ENCODE peak calls at places on chromosome 6, in ten cellular contexts. Q is Panc1, R is neural progenitor cell, C is fibroblast of lung, E is psoas muscle, K is A549, B is testis, O is Peyer's patch, M is HCT116, L is esophagus squamous epithelium. A is an unnamed sample.

GRCh38 chr6:15658345-15658744 is 4.5 kb downstream of the DTNBP1 start:
- DNase-seq in R (no peak), K (no peak), L (no peak), O (no peak), Q (no peak), B (no peak), M (no peak), C (no peak), E (no peak), A (no peak)

GRCh38 chr6:161242779-161243693 is 30.8 kb downstream of the AGPAT4 start:
- DNase-seq in M (no peak), K (no peak), R (peak; percentile 64), E (peak; percentile 23), O (no peak), B (no peak), C (peak; percentile 80), L (no peak), Q (no peak), A (no peak)

GRCh38 chr6:80789912-80790635 is 683.6 kb downstream of the BCKDHB start:
- DNase-seq in M (no peak), Q (no peak), C (peak; percentile 39), O (no peak), B (no peak), K (no peak), E (no peak), L (no peak), R (no peak), A (no peak)

GRCh38 chr6:31158863-31159855 is 770 bp downstream of the TCF19 start:
- DNase-seq in R (peak; percentile 46), O (no peak), B (no peak), M (no peak), C (peak; percentile 15), Q (no peak), K (peak; percentile 15), E (no peak), L (no peak), A (peak; percentile 6)

GRCh38 chr6:56370127-56370540 is 122.8 kb upstream of the COL21A1 start:
- DNase-seq in C (peak; percentile 25), Q (peak; percentile 33), E (peak; percentile 39), M (peak; percentile 76), B (peak; percentile 62), K (peak; percentile 23), O (peak; percentile 80), L (no peak), R (peak; percentile 68), A (no peak)

GRCh38 chr6:29568021-29568420 is 8.5 kb upstream of the UBD start:
- DNase-seq in O (no peak), C (peak; percentile 8), Q (no peak), E (no peak), K (no peak), R (no peak), B (no peak), L (no peak), M (no peak), A (no peak)

GRCh38 chr6:4017058-4017457 is 61.9 kb downstream of the FAM217A start:
- DNase-seq in O (no peak), Q (no peak), C (no peak), E (no peak), K (no peak), L (no peak), M (no peak), B (no peak), R (no peak), A (no peak)

GRCh38 chr6:164731539-164731938 is 577.9 kb downstream of the C6orf118 start:
- DNase-seq in Q (no peak), B (no peak), C (no peak), K (no peak), L (no peak), O (no peak), R (no peak), M (no peak), E (no peak), A (no peak)

GRCh38 chr6:30447237-30447636 is 42.1 kb upstream of the HLA-E start:
- DNase-seq in C (no peak), E (no peak), B (no peak), K (peak; percentile 32), L (no peak), M (peak; percentile 36), O (no peak), Q (no peak), R (peak; percentile 76), A (no peak)

GRCh38 chr6:72639920-72640621 is 18.2 kb downstream of the KCNQ5 start:
- DNase-seq in B (no peak), R (no peak), C (no peak), E (no peak), M (no peak), K (no peak), O (no peak), Q (no peak), L (no peak), A (no peak)

GRCh38 chr6:45697605-45698004 is 318.1 kb downstream of the CLIC5 start:
- DNase-seq in B (no peak), L (no peak), O (no peak), K (no peak), C (peak; percentile 93), Q (no peak), M (peak; percentile 35), R (peak; percentile 46), E (no peak), A (no peak)

GRCh38 chr6:47044418-47044817 is 2.3 kb upstream of the ADGRF1 start:
- DNase-seq in C (no peak), R (no peak), M (peak; percentile 65), B (no peak), E (no peak), K (no peak), Q (no peak), L (no peak), O (no peak), A (no peak)

GRCh38 chr6:131894735-131895424 is 56.3 kb downstream of the CCN2 start:
- DNase-seq in B (no peak), M (no peak), R (no peak), K (no peak), E (no peak), L (no peak), O (peak; percentile 72), C (peak; percentile 24), Q (no peak), A (no peak)

GRCh38 chr6:104607501-104607900 is 252.2 kb downstream of the HACE1 start:
- DNase-seq in L (no peak), Q (no peak), M (no peak), O (no peak), R (no peak), E (no peak), K (no peak), B (no peak), C (no peak), A (no peak)

GRCh38 chr6:132300323-132300949 is 100.8 kb downstream of the MOXD1 start:
- DNase-seq in Q (peak; percentile 20), R (peak; percentile 77), C (peak; percentile 77), E (no peak), K (peak; percentile 16), L (no peak), B (peak; percentile 60), O (peak; percentile 63), M (peak; percentile 40), A (no peak)

GRCh38 chr6:155493694-155494143 is 38.1 kb upstream of the NOX3 start:
- DNase-seq in R (no peak), C (peak; percentile 99), K (peak; percentile 79), M (peak; percentile 85), O (peak; percentile 56), E (peak; percentile 37), Q (peak; percentile 89), B (no peak), L (no peak), A (no peak)

GRCh38 chr6:98203170-98203806 is 631.1 kb upstream of the POU3F2 start:
- DNase-seq in O (no peak), L (no peak), B (no peak), Q (no peak), R (peak; percentile 48), E (no peak), M (no peak), K (no peak), C (no peak), A (no peak)

DNA sequence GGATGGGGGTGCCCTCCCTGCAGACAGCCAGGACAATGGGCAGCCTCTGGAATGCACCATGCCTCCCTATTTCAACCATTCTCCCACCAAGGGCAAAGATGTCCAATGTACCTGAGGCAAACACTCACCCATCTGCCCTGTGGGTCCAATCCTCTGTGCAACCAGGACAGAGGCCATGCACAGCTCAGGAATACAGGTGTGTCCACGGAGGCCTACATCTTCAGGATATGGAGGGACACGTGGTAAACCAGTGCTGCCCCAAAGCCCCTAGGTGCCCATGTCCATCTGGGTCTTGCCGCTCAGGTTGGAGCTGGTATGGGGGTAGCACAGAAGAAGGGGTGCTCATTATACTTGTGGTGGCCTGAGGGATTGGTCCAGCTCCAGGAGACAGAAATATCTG is 20.4 kb upstream of the TAF8 start:
- DNase-seq in M (no peak), L (no peak), O (no peak), B (no peak), Q (no peak), C (no peak), R (no peak), E (no peak), K (no peak), A (no peak)
- H3K4me3 ChIP-seq in M (no peak overlapping the region), L (no peak overlapping the region), O (no peak overlapping the region), B (no peak overlapping the region), Q (no peak overlapping the region), C (no peak overlapping the region), R (no peak overlapping the region), E (no peak overlapping the region), K (no peak overlapping the region), A (no peak overlapping the region)

DNA sequence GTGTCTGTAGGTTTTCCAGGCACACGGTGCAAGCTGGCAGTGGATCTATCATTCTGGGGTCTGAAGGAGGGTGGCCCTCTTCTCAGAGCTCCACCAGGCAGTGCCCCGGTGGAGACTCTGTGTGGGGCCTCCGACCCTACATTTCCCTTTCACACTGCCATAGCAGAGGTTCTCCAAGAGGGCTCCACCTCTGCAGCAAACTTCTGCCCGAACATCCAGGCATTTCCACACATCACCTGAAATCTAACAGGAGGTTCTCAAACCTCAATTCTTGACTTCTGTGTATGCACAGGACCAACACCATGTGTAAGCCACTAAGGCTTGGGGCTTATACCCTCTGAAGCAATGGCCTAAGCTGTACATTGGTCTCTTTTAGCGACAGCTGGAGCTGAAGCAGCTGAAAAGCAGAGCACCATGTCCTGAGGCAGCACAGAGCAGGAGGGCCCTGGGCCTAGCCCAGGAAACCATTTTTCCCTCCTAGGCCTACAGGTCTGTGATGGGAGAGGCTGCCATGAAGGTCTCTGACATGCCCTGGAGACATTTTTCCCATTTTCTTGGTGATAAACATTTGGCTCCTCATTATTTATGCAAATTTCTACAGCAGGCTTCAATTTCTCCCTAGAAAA is 253.3 kb downstream of the ERMARD start:
- DNase-seq in R (no peak), Q (no peak), O (no peak), E (no peak), C (no peak), L (no peak), K (no peak), B (no peak), M (no peak), A (no peak)
- H3K9me3 ChIP-seq in R (peaks cover 15% of the 10 kb centered on the region), Q (no peaks in the 10 kb centered on the region), O (no peaks in the 10 kb centered on the region), E (peaks cover 4% of the 10 kb centered on the region), C (no peaks in the 10 kb centered on the region), L (peaks cover 31% of the 10 kb centered on the region), K (no peaks in the 10 kb centered on the region), B (no peaks in the 10 kb centered on the region), M (no peaks in the 10 kb centered on the region), A (peaks cover 3% of the 10 kb centered on the region)

GRCh38 chr6:108165714-108166663 is at the start of gene NR2E1:
- DNase-seq in C (peak; percentile 21), L (no peak), Q (no peak), E (no peak), M (no peak), R (peak; percentile 65), B (no peak), O (no peak), K (no peak), A (no peak)
- H3K4me3 ChIP-seq in C (no peak within 1 kb of the TSS), L (no peak within 1 kb of the TSS), Q (peak within 1 kb of the TSS; percentile 44), E (peak within 1 kb of the TSS; percentile 50), M (no peak within 1 kb of the TSS), R (peak within 1 kb of the TSS; percentile 42), B (peak within 1 kb of the TSS; percentile 27), O (no peak within 1 kb of the TSS), K (peak within 1 kb of the TSS; percentile 41), A (no peak within 1 kb of the TSS)

GRCh38 chr6:88584581-88584980 is 378.8 kb downstream of the RNGTT start:
- DNase-seq in B (no peak), R (no peak), C (no peak), K (no peak), M (no peak), O (no peak), L (no peak), Q (no peak), E (no peak), A (no peak)
- H3K9me3 ChIP-seq in B (no peaks in the 10 kb centered on the region), R (peaks cover 5% of the 10 kb centered on the region), C (no peaks in the 10 kb centered on the region), K (no peaks in the 10 kb centered on the region), M (no peaks in the 10 kb centered on the region), O (no peaks in the 10 kb centered on the region), L (no peaks in the 10 kb centered on the region), Q (no peaks in the 10 kb centered on the region), E (peaks cover 3% of the 10 kb centered on the region), A (no peaks in the 10 kb centered on the region)

A was measured in effector memory CD4-positive, alpha-beta T cell.